ENCODE peak calls at places on chromosome 15, in seven cellular contexts. Z is activated CD4-positive, alpha-beta T cell treated with anti-CD3 and anti-CD28 coated beads for 24 hours; W is stimulated activated naive CD8-positive, alpha-beta T cell treated with anti-CD3 and anti-CD28 coated beads, Interleukin-15, Interleukin-2, amounts not matched to agents 100 U/mL and 50 U/mL, for 24 hours; Q is pancreas; N is left ventricle myocardium superior; L is stimulated activated CD8-positive, alpha-beta memory T cell treated with anti-CD3 and anti-CD28 coated beads, Interleukin-7, amount 100 ng/mL, for 4 hours; H is activated T-cell treated with anti-CD3 and anti-CD28 coated beads for 24 hours. K is an unnamed sample.
A peak's percentile ranks its signal among the peaks of the same experiment; 100 is the strongest.

GRCh38 chr15:85743392-85744045 is 51.2 kb downstream of the KLHL25 start:
- DNase-seq in Q (no peak), N (no peak), H (no peak), L (no peak), Z (no peak), W (no peak), K (no peak)

GRCh38 chr15:47514251-47514652 is 203.1 kb upstream of the SEMA6D start:
- DNase-seq in Q (no peak), L (no peak), W (no peak), N (no peak), Z (no peak), H (no peak), K (peak; percentile 43)

GRCh38 chr15:87144775-87145174 is 1065.1 kb downstream of the AGBL1 start:
- DNase-seq in L (no peak), Z (no peak), H (no peak), W (no peak), N (no peak), Q (no peak), K (no peak)

GRCh38 chr15:63218114-63218808 is 28.9 kb downstream of the RAB8B start:
- DNase-seq in Z (no peak), Q (no peak), N (no peak), W (no peak), L (no peak), H (no peak), K (no peak)

GRCh38 chr15:67945951-67946700 is 106.3 kb upstream of the RNU6-1 start:
- DNase-seq in Z (no peak), H (no peak), L (no peak), W (no peak), Q (no peak), N (no peak), K (peak; percentile 51)

GRCh38 chr15:71124937-71125755 is 9.9 kb downstream of the THSD4 start:
- DNase-seq in H (no peak), N (no peak), L (no peak), Z (no peak), Q (no peak), W (no peak), K (no peak)

GRCh38 chr15:53978248-53978906 is at the start of gene UNC13C:
- DNase-seq in Q (peak; percentile 63), Z (no peak), W (no peak), N (peak; percentile 31), L (no peak), H (no peak), K (no peak)

GRCh38 chr15:78995921-78996780 is 51.3 kb upstream of the CTSH start:
- DNase-seq in N (no peak), L (no peak), Z (no peak), Q (no peak), W (no peak), H (no peak), K (no peak)

GRCh38 chr15:25468611-25469010 is 29.8 kb upstream of the UBE3A start:
- DNase-seq in N (no peak), Q (no peak), H (no peak), L (no peak), Z (no peak), W (no peak), K (no peak)

GRCh38 chr15:82137261-82137660 is 91.4 kb upstream of the MEX3B start:
- DNase-seq in L (no peak), W (no peak), H (no peak), N (no peak), Q (no peak), Z (no peak), K (no peak)

GRCh38 chr15:67548862-67549651 is 6.6 kb downstream of the MAP2K5 start:
- DNase-seq in H (no peak), Q (no peak), Z (no peak), N (peak; percentile 49), L (no peak), W (no peak), K (no peak)

GRCh38 chr15:72554471-72555425 is 80.6 kb downstream of the ARIH1 start:
- DNase-seq in Z (peak; percentile 1), W (peak; percentile 27), H (peak; percentile 43), Q (no peak), N (no peak), L (peak; percentile 5), K (peak; percentile 5)

GRCh38 chr15:60212536-60212935 is 185.2 kb downstream of the ANXA2 start:
- DNase-seq in Z (no peak), N (no peak), Q (no peak), H (no peak), L (no peak), W (no peak), K (no peak)

GRCh38 chr15:80415331-80415730 is 11.1 kb downstream of the ARNT2 start:
- DNase-seq in Z (no peak), Q (no peak), H (no peak), W (no peak), N (no peak), L (no peak), K (no peak)

GRCh38 chr15:46854559-46854958 is 862.7 kb upstream of the SEMA6D start:
- DNase-seq in Q (no peak), Z (no peak), N (no peak), H (no peak), W (no peak), L (no peak), K (no peak)

K was measured in retinal pigment epithelial cell.